ENCODE peak calls at places on chromosomes 6 and 20, in ten cellular contexts. J, C, I, X, S, A, Y, D, W and P are unnamed samples.

GRCh38 chr6:80223743-80224212 is 117.3 kb downstream of the BCKDHB start:
- DNase-seq in J (no peak), C (no peak), I (no peak), X (no peak), S (no peak), A (no peak), Y (no peak), D (no peak), W (no peak), P (no peak)

GRCh38 chr6:162857321-162857720 is 129.5 kb downstream of the PACRG start:
- DNase-seq in J (no peak), C (no peak), I (no peak), X (no peak), S (no peak), A (no peak), Y (no peak), D (no peak), W (no peak), P (no peak)

GRCh38 chr6:132464538-132465256 is 48.2 kb downstream of the STX7 start:
- DNase-seq in J (no peak), C (no peak), I (no peak), X (no peak), S (no peak), A (no peak), Y (no peak), D (no peak), W (peak), P (no peak)

GRCh38 chr6:80203283-80203682 is 96.8 kb downstream of the BCKDHB start:
- DNase-seq in J (no peak), C (no peak), I (no peak), X (no peak), S (no peak), A (no peak), Y (no peak), D (no peak), W (no peak), P (no peak)

GRCh38 chr6:148999921-149000589 is 253.2 kb downstream of the UST start:
- DNase-seq in J (no peak), C (peak), I (no peak), X (no peak), S (no peak), A (peak), Y (no peak), D (peak), W (no peak), P (no peak)

GRCh38 chr20:52684176-52684575 is 288.0 kb upstream of the TSHZ2 start:
- DNase-seq in J (no peak), C (no peak), I (no peak), X (no peak), S (no peak), A (no peak), Y (no peak), D (no peak), W (no peak), P (no peak)

GRCh38 chr6:10381830-10382208 is 33.1 kb downstream of the TFAP2A start:
- DNase-seq in J (no peak), C (no peak), I (no peak), X (no peak), S (no peak), A (peak), Y (no peak), D (no peak), W (no peak), P (no peak)

GRCh38 chr20:10179574-10180298 is 38.9 kb upstream of the SNAP25 start:
- DNase-seq in J (no peak), C (no peak), I (no peak), X (no peak), S (no peak), A (no peak), Y (no peak), D (no peak), W (peak), P (no peak)

GRCh38 chr6:121826156-121826810 is 390.8 kb downstream of the GJA1 start:
- DNase-seq in J (no peak), C (no peak), I (no peak), X (no peak), S (no peak), A (no peak), Y (no peak), D (peak), W (no peak), P (no peak)

GRCh38 chr20:4560667-4561066 is 161.0 kb upstream of the PRND start:
- DNase-seq in J (no peak), C (no peak), I (no peak), X (no peak), S (no peak), A (no peak), Y (no peak), D (no peak), W (no peak), P (no peak)

GRCh38 chr6:33344771-33345697 is 27.5 kb upstream of the ZBTB22 start:
- DNase-seq in J (peak), C (peak), I (peak), X (no peak), S (peak), A (peak), Y (peak), D (peak), W (peak), P (peak)

GRCh38 chr20:58708246-58708931 is 15.8 kb downstream of the NPEPL1 start:
- DNase-seq in J (no peak), C (no peak), I (peak), X (no peak), S (no peak), A (peak), Y (no peak), D (no peak), W (peak), P (no peak)

GRCh38 chr20:38842558-38842981 is 37.1 kb downstream of the PPP1R16B start:
- DNase-seq in J (no peak), C (no peak), I (no peak), X (no peak), S (peak), A (peak), Y (no peak), D (no peak), W (no peak), P (no peak)

GRCh38 chr6:79536615-79536968 is 638 bp downstream of the LCA5 start:
- DNase-seq in J (no peak), C (no peak), I (no peak), X (no peak), S (no peak), A (peak), Y (no peak), D (no peak), W (no peak), P (no peak)

GRCh38 chr20:44218441-44218840 is 7.9 kb upstream of the OSER1 start:
- DNase-seq in J (no peak), C (no peak), I (peak), X (no peak), S (peak), A (no peak), Y (no peak), D (no peak), W (no peak), P (no peak)

GRCh38 chr20:63336232-63336752 is 24.9 kb downstream of the CHRNA4 start:
- DNase-seq in J (no peak), C (no peak), I (no peak), X (no peak), S (no peak), A (no peak), Y (no peak), D (no peak), W (no peak), P (no peak)

GRCh38 chr6:37239950-37240713 is 17.4 kb upstream of the TBC1D22B start:
- DNase-seq in J (peak), C (no peak), I (peak), X (peak), S (peak), A (peak), Y (peak), D (peak), W (no peak), P (peak)

GRCh38 chr20:43711098-43711654 is 15.6 kb downstream of the GTSF1L start:
- DNase-seq in J (no peak), C (no peak), I (no peak), X (no peak), S (no peak), A (no peak), Y (no peak), D (no peak), W (no peak), P (no peak)

GRCh38 chr6:48567016-48567415 is 456.0 kb upstream of the PTCHD4 start:
- DNase-seq in J (no peak), C (no peak), I (no peak), X (no peak), S (no peak), A (no peak), Y (no peak), D (no peak), W (no peak), P (no peak)

GRCh38 chr6:170439366-170440351 is 113.4 kb downstream of the PSMB1 start:
- DNase-seq in J (no peak), C (peak), I (no peak), X (no peak), S (no peak), A (peak), Y (no peak), D (no peak), W (peak), P (no peak)